ENCODE peak calls at places on chromosomes 5 and 9, in four cellular contexts. One of them, this sample, is unnamed.

GRCh38 chr5:150522504-150523464 is 14.9 kb downstream of the NDST1 start:
- DNase-seq in hepatocyte: peak; percentile 68
- DNase-seq in CD8-positive, alpha-beta T cell: no peak
- DNase-seq in naive thymus-derived CD4-positive, alpha-beta T cell: no peak
- DNase-seq in this sample: no peak

GRCh38 chr5:10215366-10215765 is 34.3 kb downstream of the ATPSCKMT start:
- DNase-seq in hepatocyte: no peak
- DNase-seq in CD8-positive, alpha-beta T cell: no peak
- DNase-seq in naive thymus-derived CD4-positive, alpha-beta T cell: no peak
- DNase-seq in this sample: no peak

GRCh38 chr9:107650321-107650720 is 160.8 kb upstream of the KLF4 start:
- DNase-seq in hepatocyte: no peak
- DNase-seq in CD8-positive, alpha-beta T cell: no peak
- DNase-seq in naive thymus-derived CD4-positive, alpha-beta T cell: no peak
- DNase-seq in this sample: no peak

GRCh38 chr5:112228672-112229071 is 190.4 kb downstream of the EPB41L4A start:
- DNase-seq in hepatocyte: peak; percentile 35
- DNase-seq in CD8-positive, alpha-beta T cell: no peak
- DNase-seq in naive thymus-derived CD4-positive, alpha-beta T cell: no peak
- DNase-seq in this sample: no peak

GRCh38 chr5:56429110-56429561 is 196.0 kb upstream of the ANKRD55 start:
- DNase-seq in hepatocyte: no peak
- DNase-seq in CD8-positive, alpha-beta T cell: no peak
- DNase-seq in naive thymus-derived CD4-positive, alpha-beta T cell: no peak
- DNase-seq in this sample: no peak

GRCh38 chr5:160250226-160250625 is 20.9 kb downstream of the FABP6 start:
- DNase-seq in hepatocyte: no peak
- DNase-seq in CD8-positive, alpha-beta T cell: no peak
- DNase-seq in naive thymus-derived CD4-positive, alpha-beta T cell: no peak
- DNase-seq in this sample: no peak

GRCh38 chr5:133245191-133246052 is 193.6 kb downstream of the HSPA4 start:
- DNase-seq in hepatocyte: peak; percentile 44
- DNase-seq in CD8-positive, alpha-beta T cell: no peak
- DNase-seq in naive thymus-derived CD4-positive, alpha-beta T cell: no peak
- DNase-seq in this sample: peak; percentile 35

GRCh38 chr9:69040646-69041045 is 5.1 kb downstream of the FXN start:
- DNase-seq in hepatocyte: no peak
- DNase-seq in CD8-positive, alpha-beta T cell: no peak
- DNase-seq in naive thymus-derived CD4-positive, alpha-beta T cell: no peak
- DNase-seq in this sample: no peak

GRCh38 chr5:2538169-2538568 is 213.3 kb downstream of the IRX2 start:
- DNase-seq in hepatocyte: no peak
- DNase-seq in CD8-positive, alpha-beta T cell: no peak
- DNase-seq in naive thymus-derived CD4-positive, alpha-beta T cell: no peak
- DNase-seq in this sample: no peak

GRCh38 chr9:21078702-21079101 is 960 bp upstream of the IFNB1 start:
- DNase-seq in hepatocyte: no peak
- DNase-seq in CD8-positive, alpha-beta T cell: no peak
- DNase-seq in naive thymus-derived CD4-positive, alpha-beta T cell: no peak
- DNase-seq in this sample: no peak

GRCh38 chr9:113808391-113809191 is 67.5 kb upstream of the ZNF618 start:
- DNase-seq in hepatocyte: peak; percentile 32
- DNase-seq in CD8-positive, alpha-beta T cell: no peak
- DNase-seq in naive thymus-derived CD4-positive, alpha-beta T cell: no peak
- DNase-seq in this sample: peak; percentile 26

GRCh38 chr9:101478906-101479305 is 43.3 kb upstream of the ALDOB start:
- DNase-seq in hepatocyte: no peak
- DNase-seq in CD8-positive, alpha-beta T cell: no peak
- DNase-seq in naive thymus-derived CD4-positive, alpha-beta T cell: no peak
- DNase-seq in this sample: no peak

GRCh38 chr9:107969141-107969540 is 479.6 kb upstream of the KLF4 start:
- DNase-seq in hepatocyte: no peak
- DNase-seq in CD8-positive, alpha-beta T cell: no peak
- DNase-seq in naive thymus-derived CD4-positive, alpha-beta T cell: no peak
- DNase-seq in this sample: no peak

GRCh38 chr9:18330736-18331335 is 143.1 kb upstream of the ADAMTSL1 start:
- DNase-seq in hepatocyte: no peak
- DNase-seq in CD8-positive, alpha-beta T cell: no peak
- DNase-seq in naive thymus-derived CD4-positive, alpha-beta T cell: no peak
- DNase-seq in this sample: no peak

GRCh38 chr5:27978322-27978721 is 939.9 kb upstream of the CDH9 start:
- DNase-seq in hepatocyte: no peak
- DNase-seq in CD8-positive, alpha-beta T cell: no peak
- DNase-seq in naive thymus-derived CD4-positive, alpha-beta T cell: no peak
- DNase-seq in this sample: no peak

GRCh38 chr9:116087751-116088194 is 65.8 kb upstream of the PAPPA start:
- DNase-seq in hepatocyte: no peak
- DNase-seq in CD8-positive, alpha-beta T cell: no peak
- DNase-seq in naive thymus-derived CD4-positive, alpha-beta T cell: no peak
- DNase-seq in this sample: no peak

GRCh38 chr5:38831909-38832308 is 13.9 kb upstream of the OSMR start:
- DNase-seq in hepatocyte: peak; percentile 71
- DNase-seq in CD8-positive, alpha-beta T cell: no peak
- DNase-seq in naive thymus-derived CD4-positive, alpha-beta T cell: no peak
- DNase-seq in this sample: no peak

GRCh38 chr9:96856363-96857286 is 2.3 kb upstream of the ZNF782 start:
- DNase-seq in hepatocyte: peak; percentile 89
- DNase-seq in CD8-positive, alpha-beta T cell: peak; percentile 75
- DNase-seq in naive thymus-derived CD4-positive, alpha-beta T cell: peak; percentile 38
- DNase-seq in this sample: no peak

GRCh38 chr5:52735139-52735538 is 52.6 kb upstream of the ITGA1 start:
- DNase-seq in hepatocyte: no peak
- DNase-seq in CD8-positive, alpha-beta T cell: no peak
- DNase-seq in naive thymus-derived CD4-positive, alpha-beta T cell: no peak
- DNase-seq in this sample: no peak

GRCh38 chr5:149959406-149960236 is 937 bp upstream of the SLC26A2 start:
- DNase-seq in hepatocyte: peak; percentile 73
- DNase-seq in CD8-positive, alpha-beta T cell: peak; percentile 41
- DNase-seq in naive thymus-derived CD4-positive, alpha-beta T cell: no peak
- DNase-seq in this sample: no peak

GRCh38 chr5:179120951-179121666 is 60.9 kb downstream of the ZNF354C start:
- DNase-seq in hepatocyte: no peak
- DNase-seq in CD8-positive, alpha-beta T cell: no peak
- DNase-seq in naive thymus-derived CD4-positive, alpha-beta T cell: no peak
- DNase-seq in this sample: no peak

GRCh38 chr9:134647359-134648115 is 5.9 kb downstream of the COL5A1 start:
- DNase-seq in hepatocyte: no peak
- DNase-seq in CD8-positive, alpha-beta T cell: no peak
- DNase-seq in naive thymus-derived CD4-positive, alpha-beta T cell: no peak
- DNase-seq in this sample: no peak

GRCh38 chr5:19638461-19638860 is 349.5 kb downstream of the CDH18 start:
- DNase-seq in hepatocyte: no peak
- DNase-seq in CD8-positive, alpha-beta T cell: no peak
- DNase-seq in naive thymus-derived CD4-positive, alpha-beta T cell: no peak
- DNase-seq in this sample: no peak

GRCh38 chr9:109297899-109298298 is 23.0 kb downstream of the EPB41L4B start:
- DNase-seq in hepatocyte: no peak
- DNase-seq in CD8-positive, alpha-beta T cell: no peak
- DNase-seq in naive thymus-derived CD4-positive, alpha-beta T cell: no peak
- DNase-seq in this sample: peak; percentile 12

GRCh38 chr9:14058078-14058688 is 255.8 kb downstream of the NFIB start:
- DNase-seq in hepatocyte: no peak
- DNase-seq in CD8-positive, alpha-beta T cell: no peak
- DNase-seq in naive thymus-derived CD4-positive, alpha-beta T cell: no peak
- DNase-seq in this sample: no peak

GRCh38 chr5:25646421-25647341 is 1001.9 kb upstream of the CDH10 start:
- DNase-seq in hepatocyte: no peak
- DNase-seq in CD8-positive, alpha-beta T cell: no peak
- DNase-seq in naive thymus-derived CD4-positive, alpha-beta T cell: no peak
- DNase-seq in this sample: no peak

GRCh38 chr9:3473402-3473801 is 52.4 kb downstream of the RFX3 start:
- DNase-seq in hepatocyte: no peak
- DNase-seq in CD8-positive, alpha-beta T cell: no peak
- DNase-seq in naive thymus-derived CD4-positive, alpha-beta T cell: no peak
- DNase-seq in this sample: no peak

GRCh38 chr5:14958196-14958595 is 86.6 kb upstream of the ANKH start:
- DNase-seq in hepatocyte: no peak
- DNase-seq in CD8-positive, alpha-beta T cell: no peak
- DNase-seq in naive thymus-derived CD4-positive, alpha-beta T cell: no peak
- DNase-seq in this sample: no peak

GRCh38 chr9:1170918-1171317 is 120.8 kb downstream of the DMRT2 start:
- DNase-seq in hepatocyte: no peak
- DNase-seq in CD8-positive, alpha-beta T cell: no peak
- DNase-seq in naive thymus-derived CD4-positive, alpha-beta T cell: no peak
- DNase-seq in this sample: no peak

GRCh38 chr5:123438902-123439301 is 15.7 kb upstream of the CEP120 start:
- DNase-seq in hepatocyte: no peak
- DNase-seq in CD8-positive, alpha-beta T cell: no peak
- DNase-seq in naive thymus-derived CD4-positive, alpha-beta T cell: no peak
- DNase-seq in this sample: no peak

GRCh38 chr9:36962721-36963120 is 71.3 kb downstream of the PAX5 start:
- DNase-seq in hepatocyte: no peak
- DNase-seq in CD8-positive, alpha-beta T cell: no peak
- DNase-seq in naive thymus-derived CD4-positive, alpha-beta T cell: no peak
- DNase-seq in this sample: no peak

GRCh38 chr5:13944564-13945195 is at the start of gene DNAH5:
- DNase-seq in hepatocyte: no peak
- DNase-seq in CD8-positive, alpha-beta T cell: no peak
- DNase-seq in naive thymus-derived CD4-positive, alpha-beta T cell: no peak
- DNase-seq in this sample: no peak

GRCh38 chr5:95822038-95822407 is 503 bp downstream of the GLRX start:
- DNase-seq in hepatocyte: peak; percentile 73
- DNase-seq in CD8-positive, alpha-beta T cell: peak; percentile 33
- DNase-seq in naive thymus-derived CD4-positive, alpha-beta T cell: no peak
- DNase-seq in this sample: no peak

GRCh38 chr9:137811283-137811870 is 66.2 kb upstream of the CACNA1B start:
- DNase-seq in hepatocyte: no peak
- DNase-seq in CD8-positive, alpha-beta T cell: no peak
- DNase-seq in naive thymus-derived CD4-positive, alpha-beta T cell: no peak
- DNase-seq in this sample: no peak

GRCh38 chr5:35904443-35905132 is 33.8 kb downstream of the CAPSL start:
- DNase-seq in hepatocyte: no peak
- DNase-seq in CD8-positive, alpha-beta T cell: no peak
- DNase-seq in naive thymus-derived CD4-positive, alpha-beta T cell: no peak
- DNase-seq in this sample: no peak

GRCh38 chr9:100784755-100785154 is 206.9 kb downstream of the CAVIN4 start:
- DNase-seq in hepatocyte: no peak
- DNase-seq in CD8-positive, alpha-beta T cell: no peak
- DNase-seq in naive thymus-derived CD4-positive, alpha-beta T cell: no peak
- DNase-seq in this sample: no peak

GRCh38 chr9:123237220-123237619 is 31.2 kb downstream of the STRBP start:
- DNase-seq in hepatocyte: no peak
- DNase-seq in CD8-positive, alpha-beta T cell: no peak
- DNase-seq in naive thymus-derived CD4-positive, alpha-beta T cell: no peak
- DNase-seq in this sample: no peak
- H3K4me3 ChIP-seq in hepatocyte: no peak overlapping the region
- H3K4me3 ChIP-seq in CD8-positive, alpha-beta T cell: no peak overlapping the region
- H3K4me3 ChIP-seq in naive thymus-derived CD4-positive, alpha-beta T cell: no peak overlapping the region
- H3K4me3 ChIP-seq in this sample: no peak overlapping the region

GRCh38 chr5:172573115-172573882 is 67.8 kb upstream of the NEURL1B start:
- DNase-seq in hepatocyte: no peak
- DNase-seq in CD8-positive, alpha-beta T cell: no peak
- DNase-seq in naive thymus-derived CD4-positive, alpha-beta T cell: no peak
- DNase-seq in this sample: no peak

GRCh38 chr5:172574845-172575170 is 66.3 kb upstream of the NEURL1B start:
- DNase-seq in hepatocyte: no peak
- DNase-seq in CD8-positive, alpha-beta T cell: no peak
- DNase-seq in naive thymus-derived CD4-positive, alpha-beta T cell: no peak
- DNase-seq in this sample: no peak

GRCh38 chr5:172575416-172575815 is 65.6 kb upstream of the NEURL1B start:
- DNase-seq in hepatocyte: no peak
- DNase-seq in CD8-positive, alpha-beta T cell: no peak
- DNase-seq in naive thymus-derived CD4-positive, alpha-beta T cell: no peak
- DNase-seq in this sample: no peak

GRCh38 chr5:172575816-172576215 is 65.2 kb upstream of the NEURL1B start:
- DNase-seq in hepatocyte: no peak
- DNase-seq in CD8-positive, alpha-beta T cell: no peak
- DNase-seq in naive thymus-derived CD4-positive, alpha-beta T cell: no peak
- DNase-seq in this sample: no peak

GRCh38 chr5:172573986-172574844 is 66.8 kb upstream of the NEURL1B start:
- DNase-seq in hepatocyte: no peak
- DNase-seq in CD8-positive, alpha-beta T cell: no peak
- DNase-seq in naive thymus-derived CD4-positive, alpha-beta T cell: no peak
- DNase-seq in this sample: no peak
- H3K27me3 ChIP-seq in hepatocyte: no peaks in the 10 kb centered on the region
- H3K27me3 ChIP-seq in CD8-positive, alpha-beta T cell: no peaks in the 10 kb centered on the region
- H3K27me3 ChIP-seq in naive thymus-derived CD4-positive, alpha-beta T cell: no peaks in the 10 kb centered on the region
- H3K27me3 ChIP-seq in this sample: peaks cover 13% of the 10 kb centered on the region

GRCh38 chr5:178113841-178114324 is 551 bp downstream of the N4BP3 start:
- DNase-seq in hepatocyte: no peak
- DNase-seq in CD8-positive, alpha-beta T cell: no peak
- DNase-seq in naive thymus-derived CD4-positive, alpha-beta T cell: no peak
- DNase-seq in this sample: no peak
- H3K4me3 ChIP-seq in hepatocyte: peak overlapping the region; percentile 63
- H3K4me3 ChIP-seq in CD8-positive, alpha-beta T cell: peak overlapping the region; percentile 88
- H3K4me3 ChIP-seq in naive thymus-derived CD4-positive, alpha-beta T cell: peak overlapping the region; percentile 50
- H3K4me3 ChIP-seq in this sample: peak overlapping the region; percentile 26

GRCh38 chr9:126066131-126066530 is 260.5 kb upstream of the MVB12B start:
- DNase-seq in hepatocyte: no peak
- DNase-seq in CD8-positive, alpha-beta T cell: no peak
- DNase-seq in naive thymus-derived CD4-positive, alpha-beta T cell: no peak
- DNase-seq in this sample: no peak
- H3K27me3 ChIP-seq in hepatocyte: no peaks in the 10 kb centered on the region
- H3K27me3 ChIP-seq in CD8-positive, alpha-beta T cell: no peaks in the 10 kb centered on the region
- H3K27me3 ChIP-seq in naive thymus-derived CD4-positive, alpha-beta T cell: no peaks in the 10 kb centered on the region
- H3K27me3 ChIP-seq in this sample: peaks cover 7% of the 10 kb centered on the region

GRCh38 chr5:140420226-140420570 is 18.6 kb downstream of the ANKHD1 start:
- DNase-seq in hepatocyte: no peak
- DNase-seq in CD8-positive, alpha-beta T cell: no peak
- DNase-seq in naive thymus-derived CD4-positive, alpha-beta T cell: no peak
- DNase-seq in this sample: no peak
- H3K4me3 ChIP-seq in hepatocyte: no peak overlapping the region
- H3K4me3 ChIP-seq in CD8-positive, alpha-beta T cell: no peak overlapping the region
- H3K4me3 ChIP-seq in naive thymus-derived CD4-positive, alpha-beta T cell: no peak overlapping the region
- H3K4me3 ChIP-seq in this sample: no peak overlapping the region

GRCh38 chr5:73318308-73318719 is 130.3 kb downstream of the FOXD1 start:
- DNase-seq in hepatocyte: no peak
- DNase-seq in CD8-positive, alpha-beta T cell: no peak
- DNase-seq in naive thymus-derived CD4-positive, alpha-beta T cell: no peak
- DNase-seq in this sample: no peak
- H3K27me3 ChIP-seq in hepatocyte: peaks cover 15% of the 10 kb centered on the region
- H3K27me3 ChIP-seq in CD8-positive, alpha-beta T cell: no peaks in the 10 kb centered on the region
- H3K27me3 ChIP-seq in naive thymus-derived CD4-positive, alpha-beta T cell: peaks cover 3% of the 10 kb centered on the region
- H3K27me3 ChIP-seq in this sample: no peaks in the 10 kb centered on the region

DNA sequence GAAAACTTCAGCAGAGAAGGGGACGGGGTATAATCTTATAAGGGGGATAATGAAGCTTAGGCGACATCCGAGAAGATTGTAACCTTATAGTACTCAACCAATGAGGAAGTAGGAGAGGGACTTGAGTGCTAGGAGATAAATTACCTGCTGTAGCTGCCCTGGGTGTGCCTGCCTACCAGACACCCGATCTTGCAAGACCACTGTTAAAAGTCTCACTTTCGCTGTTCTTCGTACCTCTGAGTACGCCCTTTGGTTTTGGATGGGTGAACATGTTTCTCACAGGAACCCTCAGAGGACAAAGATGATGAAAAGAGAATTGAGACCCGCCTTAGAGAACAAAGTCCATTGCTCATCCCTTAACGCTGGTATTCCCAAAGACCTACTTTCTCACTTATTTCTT is 200.4 kb upstream of the CD180 start:
- DNase-seq in hepatocyte: no peak
- DNase-seq in CD8-positive, alpha-beta T cell: no peak
- DNase-seq in naive thymus-derived CD4-positive, alpha-beta T cell: no peak
- DNase-seq in this sample: no peak
- H3K4me3 ChIP-seq in hepatocyte: no peak overlapping the region
- H3K4me3 ChIP-seq in CD8-positive, alpha-beta T cell: no peak overlapping the region
- H3K4me3 ChIP-seq in naive thymus-derived CD4-positive, alpha-beta T cell: no peak overlapping the region
- H3K4me3 ChIP-seq in this sample: no peak overlapping the region

This sample was measured in BJ.